ENCODE peak calls at places on chromosomes 3 and 15, in eight cellular contexts. Z, B, Y, Q, D, G, W and V are unnamed samples.

GRCh38 chr3:11195721-11196332 is 41.5 kb downstream of the HRH1 start:
- DNase-seq in B (no peak), W (peak), Y (no peak), G (no peak), Q (no peak), D (no peak), Z (no peak), V (no peak)

GRCh38 chr3:195895900-195896360 is 12.4 kb downstream of the TNK2 start:
- DNase-seq in Z (no peak), W (peak), Q (peak), Y (peak), G (no peak), D (peak), B (peak), V (no peak)

GRCh38 chr15:73990250-73991005 is 1.7 kb downstream of the STOML1 start:
- DNase-seq in Q (no peak), G (no peak), Z (no peak), Y (no peak), D (no peak), B (no peak), W (no peak), V (no peak)

GRCh38 chr3:186164696-186165095 is 55.8 kb upstream of the ETV5 start:
- DNase-seq in Q (no peak), D (no peak), B (no peak), G (no peak), W (no peak), Z (no peak), Y (no peak), V (no peak)

GRCh38 chr3:46664971-46665762 is 28.3 kb downstream of the ALS2CL start:
- DNase-seq in Y (no peak), G (no peak), D (no peak), Z (no peak), W (no peak), Q (no peak), B (peak), V (no peak)

GRCh38 chr15:65841121-65841930 is 28.0 kb upstream of the RAB11A start:
- DNase-seq in Z (no peak), Y (peak), B (peak), Q (peak), D (no peak), W (peak), G (no peak), V (no peak)

GRCh38 chr15:93424131-93424530 is 335.1 kb upstream of the RGMA start:
- DNase-seq in Y (no peak), Z (no peak), G (no peak), B (no peak), W (no peak), Q (no peak), D (peak), V (no peak)

GRCh38 chr3:41640076-41640475 is 321.8 kb downstream of the ULK4 start:
- DNase-seq in Q (no peak), Y (no peak), B (no peak), Z (no peak), G (no peak), D (no peak), W (no peak), V (peak)

GRCh38 chr15:35519536-35520149 is 26.3 kb downstream of the DPH6 start:
- DNase-seq in Y (no peak), D (no peak), Z (peak), G (peak), B (no peak), Q (no peak), W (peak), V (peak)

GRCh38 chr3:62480056-62480455 is 106.7 kb upstream of the FEZF2 start:
- DNase-seq in Z (no peak), B (no peak), W (no peak), Y (no peak), D (no peak), G (no peak), Q (no peak), V (no peak)

GRCh38 chr3:189001559-189001958 is 170.2 kb upstream of the TPRG1 start:
- DNase-seq in Q (no peak), D (no peak), Y (no peak), W (peak), Z (peak), G (peak), B (no peak), V (peak)

GRCh38 chr3:167978071-167978470 is 117.7 kb downstream of the GOLIM4 start:
- DNase-seq in D (no peak), Z (no peak), G (no peak), Q (no peak), W (no peak), Y (no peak), B (no peak), V (no peak)

GRCh38 chr15:60932051-60932915 is 296.8 kb downstream of the RORA start:
- DNase-seq in D (no peak), Q (peak), Z (peak), B (no peak), Y (peak), W (peak), G (no peak), V (peak)
- TF ChIP-seq CTCF in D (no peak), Q (no peak), Z (peak), B (no peak), Y (peak), W (peak), G (no peak), V (peak)

GRCh38 chr3:70000028-70000410 is 486 bp downstream of the SAMMSON start:
- DNase-seq in D (peak), B (no peak), Q (no peak), Z (no peak), G (no peak), Y (no peak), W (no peak), V (no peak)
- H3K27ac ChIP-seq in D (no peak), B (no peak), Q (no peak), Z (no peak), G (peak), Y (no peak), W (no peak), V (no peak)

DNA sequence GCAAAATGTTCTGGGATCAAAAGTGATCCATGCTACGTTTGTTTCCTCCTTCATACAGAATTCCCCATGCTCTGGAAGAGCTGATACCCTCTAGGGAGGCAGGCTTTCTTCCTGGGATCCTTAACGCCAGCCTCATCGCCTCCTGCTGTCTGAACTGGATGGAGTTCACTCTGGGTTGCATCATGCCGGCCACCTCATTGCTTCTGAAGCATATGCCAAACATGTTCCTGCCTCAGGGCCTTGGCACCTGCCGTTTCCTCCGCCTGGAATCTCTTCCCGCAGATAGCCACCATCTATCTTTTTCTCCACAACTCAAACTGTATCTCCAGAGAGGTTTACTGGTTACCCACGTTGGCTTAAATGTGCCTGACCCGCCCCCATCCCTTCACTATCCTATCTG is 118.4 kb downstream of the FBLN2 start:
- DNase-seq in Z (no peak), W (no peak), B (no peak), Q (no peak), G (no peak), D (no peak), Y (no peak), V (no peak)
- TF ChIP-seq CTCF in Z (peak), W (no peak), B (no peak), Q (no peak), G (no peak), D (no peak), Y (no peak), V (no peak)

GRCh38 chr3:161556533-161556932 is 59.9 kb downstream of the OTOL1 start:
- DNase-seq in Y (no peak), Q (no peak), B (no peak), G (no peak), W (no peak), D (no peak), Z (no peak), V (no peak)

GRCh38 chr3:161557751-161558150 is 61.1 kb downstream of the OTOL1 start:
- DNase-seq in D (no peak), B (no peak), Q (no peak), Y (no peak), Z (no peak), G (no peak), W (no peak), V (no peak)

GRCh38 chr3:161560006-161560637 is 63.5 kb downstream of the OTOL1 start:
- DNase-seq in D (no peak), G (no peak), Y (no peak), B (no peak), Z (peak), Q (no peak), W (peak), V (peak)

GRCh38 chr3:161559177-161559998 is 62.8 kb downstream of the OTOL1 start:
- DNase-seq in Z (peak), B (no peak), Y (no peak), Q (no peak), D (no peak), W (peak), G (no peak), V (peak)

DNA sequence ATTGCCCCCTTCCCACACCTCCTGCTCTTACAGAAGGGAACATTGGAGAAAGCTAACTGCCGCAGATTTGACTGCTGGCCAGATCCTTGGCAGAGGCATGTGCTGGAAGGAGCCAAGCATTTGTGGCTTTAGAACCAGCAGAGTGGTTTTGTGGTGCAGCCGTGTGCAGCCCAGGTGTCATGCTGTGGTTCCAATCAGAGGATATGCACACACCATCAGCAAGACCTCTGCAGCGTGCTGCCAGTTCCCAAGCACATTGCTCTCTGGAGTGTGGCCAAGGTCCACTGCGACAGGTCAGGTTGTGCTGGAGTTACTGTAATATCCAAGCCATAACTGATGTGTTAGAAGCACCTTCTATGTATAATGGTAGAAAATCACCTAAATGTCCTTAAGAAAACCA is 61.6 kb downstream of the OTOL1 start:
- DNase-seq in Q (no peak), Y (no peak), B (no peak), D (no peak), W (no peak), G (no peak), Z (no peak), V (no peak)
- H3K27ac ChIP-seq in Q (no peak), Y (no peak), B (no peak), D (no peak), W (no peak), G (no peak), Z (no peak), V (no peak)

GRCh38 chr3:106822204-106822603 is 555.0 kb upstream of the CCDC54 start:
- DNase-seq in D (peak), B (no peak), Z (no peak), G (no peak), W (no peak), Y (no peak), Q (no peak), V (no peak)

GRCh38 chr3:106823706-106824105 is 553.5 kb upstream of the CCDC54 start:
- DNase-seq in B (no peak), G (no peak), W (no peak), Q (no peak), Z (no peak), Y (no peak), D (no peak), V (no peak)

GRCh38 chr3:106826861-106827311 is 550.4 kb upstream of the CCDC54 start:
- DNase-seq in D (no peak), Z (no peak), G (no peak), W (peak), Y (no peak), Q (no peak), B (no peak), V (no peak)

GRCh38 chr3:106825962-106826605 is 551.2 kb upstream of the CCDC54 start:
- DNase-seq in Q (no peak), B (no peak), G (peak), D (no peak), W (peak), Y (no peak), Z (no peak), V (no peak)

GRCh38 chr3:106824856-106825255 is 552.4 kb upstream of the CCDC54 start:
- DNase-seq in B (no peak), G (peak), W (peak), Q (no peak), D (no peak), Y (no peak), Z (peak), V (no peak)
- TF ChIP-seq CTCF in B (peak), G (peak), W (peak), Q (no peak), D (no peak), Y (peak), Z (peak), V (no peak)

DNA sequence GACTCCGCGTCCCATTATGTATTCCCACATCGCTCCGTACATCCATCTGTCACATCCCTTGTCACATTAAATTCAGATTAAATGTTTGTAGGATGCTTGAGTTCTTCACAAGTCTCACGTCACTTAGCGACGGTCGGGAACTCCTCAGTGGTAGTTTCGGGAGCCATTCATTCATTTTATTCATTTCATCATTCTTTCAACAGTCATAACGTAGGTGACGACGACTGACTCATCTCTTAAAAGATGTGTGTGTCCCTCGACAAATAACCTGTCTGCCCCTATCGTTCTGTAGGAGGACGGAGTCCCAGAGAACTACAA is 272 bp upstream of the SRPRB start:
- DNase-seq in Q (no peak), B (no peak), D (no peak), Z (no peak), G (no peak), W (no peak), Y (no peak), V (no peak)
- H3K27ac ChIP-seq in Q (no peak), B (no peak), D (no peak), Z (no peak), G (no peak), W (no peak), Y (no peak), V (no peak)